ENCODE peak calls at places on chromosome 20, in six cellular contexts. N, M, F, V, A and B are unnamed samples.

GRCh38 chr20:46257887-46258286 is 50.4 kb downstream of the CDH22 start:
- DNase-seq in N (no peak), M (no peak), F (no peak), V (no peak), A (no peak), B (no peak)

GRCh38 chr20:38125157-38126056 is 39.7 kb downstream of the TGM2 start:
- DNase-seq in N (peak; percentile 63), M (peak; percentile 78), F (peak; percentile 92), V (no peak), A (no peak), B (no peak)

GRCh38 chr20:51318058-51318960 is 224.2 kb downstream of the NFATC2 start:
- DNase-seq in N (peak; percentile 37), M (no peak), F (peak; percentile 58), V (peak; percentile 13), A (no peak), B (peak; percentile 83)

GRCh38 chr20:37348643-37349516 is 2.9 kb downstream of the SRC start:
- DNase-seq in N (no peak), M (peak; percentile 78), F (no peak), V (no peak), A (no peak), B (no peak)

GRCh38 chr20:9514461-9515210 is at the start of gene LAMP5:
- DNase-seq in N (no peak), M (no peak), F (peak; percentile 9), V (no peak), A (peak; percentile 11), B (peak; percentile 73)

GRCh38 chr20:14470231-14470894 is 133.0 kb upstream of the FLRT3 start:
- DNase-seq in N (peak; percentile 58), M (no peak), F (no peak), V (no peak), A (no peak), B (no peak)

GRCh38 chr20:63639093-63639860 is 12.4 kb upstream of the GMEB2 start:
- DNase-seq in N (no peak), M (no peak), F (no peak), V (peak; percentile 89), A (no peak), B (no peak)

GRCh38 chr20:40564997-40565680 is 123.9 kb downstream of the MAFB start:
- DNase-seq in N (peak; percentile 38), M (no peak), F (peak; percentile 86), V (no peak), A (peak; percentile 52), B (no peak)

GRCh38 chr20:51529027-51529749 is 13.3 kb downstream of the NFATC2 start:
- DNase-seq in N (no peak), M (no peak), F (peak; percentile 69), V (no peak), A (peak; percentile 87), B (no peak)

GRCh38 chr20:39534846-39535245 is 572.7 kb downstream of the DHX35 start:
- DNase-seq in N (no peak), M (no peak), F (no peak), V (no peak), A (no peak), B (no peak)

DNA sequence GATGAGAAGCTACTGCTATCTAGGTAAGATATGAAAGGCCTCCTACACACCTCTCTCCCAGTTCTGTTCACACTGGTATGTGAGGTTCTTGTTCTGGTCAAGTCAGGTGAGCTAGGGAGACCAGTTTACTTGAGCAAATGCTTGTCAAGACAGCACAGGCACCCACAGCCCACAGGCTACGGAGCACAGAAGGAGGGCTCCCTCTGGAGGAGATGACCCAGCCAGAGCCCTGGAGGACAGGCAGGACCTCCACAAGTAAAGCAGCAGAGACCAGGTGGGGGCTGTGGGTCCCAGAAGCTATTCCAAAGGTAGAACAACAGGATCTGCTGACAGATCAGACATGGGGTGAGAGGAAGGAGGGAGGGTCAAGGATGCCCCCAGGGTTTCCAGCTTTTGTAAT is 13.2 kb downstream of the MMP24OS start:
- DNase-seq in N (peak; percentile 88), M (no peak), F (no peak), V (no peak), A (no peak), B (peak; percentile 58)
- TF ChIP-seq CTCF in N (peak; percentile 59), M (no peak), F (peak; percentile 9), V (peak; percentile 27), A (peak; percentile 23), B (no peak)

DNA sequence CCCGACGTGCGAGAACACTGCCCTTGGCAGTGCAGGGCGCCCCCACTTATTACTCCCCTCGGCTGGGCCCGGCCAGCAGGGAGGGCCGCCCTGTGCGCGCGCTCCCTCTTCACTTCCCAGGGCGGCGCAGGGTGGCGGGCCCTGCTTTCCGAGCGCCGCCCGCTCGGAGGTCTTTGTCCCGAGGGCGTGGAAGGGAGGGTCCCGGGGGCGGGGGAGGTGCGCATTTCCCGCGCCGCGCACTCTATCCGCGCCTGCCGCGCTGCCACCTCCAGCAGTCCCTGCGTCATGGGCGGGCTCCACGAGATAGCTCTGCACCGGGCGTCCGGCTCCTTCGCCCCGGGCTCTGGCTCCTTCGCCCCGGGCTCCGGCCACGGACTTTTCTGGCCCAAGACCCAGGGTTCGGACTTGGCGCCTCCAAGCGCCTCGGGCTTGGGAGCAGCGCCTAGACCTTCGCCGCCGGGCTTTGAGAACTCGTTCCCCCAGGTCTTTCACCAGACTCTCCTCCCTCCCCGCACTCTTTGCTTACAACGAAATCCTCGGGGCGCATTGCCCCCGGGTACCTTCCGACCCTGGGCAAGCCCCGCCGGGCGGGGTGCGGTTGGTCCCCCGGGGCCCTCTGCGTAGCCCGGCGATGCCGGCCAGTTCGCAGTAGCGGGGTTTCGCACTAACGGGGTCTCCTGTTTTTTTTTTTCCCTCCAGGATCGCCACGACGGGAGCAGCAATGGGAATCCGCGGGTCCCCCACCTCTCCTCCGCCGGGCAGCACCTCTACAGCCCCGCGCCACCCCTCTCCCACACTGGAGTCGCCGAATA is 1.6 kb downstream of the TFAP2C start:
- DNase-seq in N (peak; percentile 50), M (no peak), F (no peak), V (no peak), A (peak; percentile 42), B (peak; percentile 44)
- TF ChIP-seq CTCF in N (peak; percentile 24), M (no peak), F (no peak), V (no peak), A (no peak), B (peak; percentile 52)

DNA sequence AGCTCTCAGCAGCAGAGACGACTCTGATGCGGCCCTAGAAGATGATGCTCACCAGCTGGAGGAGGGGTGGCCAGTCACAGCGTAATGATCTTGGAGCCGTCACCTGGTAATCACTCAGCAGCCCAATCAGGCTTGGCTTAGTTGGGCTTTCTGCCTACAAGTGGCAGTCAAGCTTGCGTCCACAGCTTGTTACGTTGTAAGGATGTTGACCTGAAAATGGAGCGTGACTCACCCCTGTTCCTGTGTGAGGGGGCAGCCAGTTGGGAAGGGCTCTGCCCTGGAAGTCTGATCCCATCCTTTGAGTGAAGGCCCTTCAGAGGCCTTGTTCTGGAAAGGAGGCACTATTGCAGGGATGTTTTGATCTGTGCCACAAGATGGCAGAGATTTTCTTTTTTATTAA is 49.8 kb downstream of the SPATA2 start:
- DNase-seq in N (no peak), M (peak; percentile 77), F (peak; percentile 45), V (no peak), A (peak; percentile 86), B (no peak)
- TF ChIP-seq CTCF in N (no peak), M (no peak), F (no peak), V (no peak), A (no peak), B (no peak)

DNA sequence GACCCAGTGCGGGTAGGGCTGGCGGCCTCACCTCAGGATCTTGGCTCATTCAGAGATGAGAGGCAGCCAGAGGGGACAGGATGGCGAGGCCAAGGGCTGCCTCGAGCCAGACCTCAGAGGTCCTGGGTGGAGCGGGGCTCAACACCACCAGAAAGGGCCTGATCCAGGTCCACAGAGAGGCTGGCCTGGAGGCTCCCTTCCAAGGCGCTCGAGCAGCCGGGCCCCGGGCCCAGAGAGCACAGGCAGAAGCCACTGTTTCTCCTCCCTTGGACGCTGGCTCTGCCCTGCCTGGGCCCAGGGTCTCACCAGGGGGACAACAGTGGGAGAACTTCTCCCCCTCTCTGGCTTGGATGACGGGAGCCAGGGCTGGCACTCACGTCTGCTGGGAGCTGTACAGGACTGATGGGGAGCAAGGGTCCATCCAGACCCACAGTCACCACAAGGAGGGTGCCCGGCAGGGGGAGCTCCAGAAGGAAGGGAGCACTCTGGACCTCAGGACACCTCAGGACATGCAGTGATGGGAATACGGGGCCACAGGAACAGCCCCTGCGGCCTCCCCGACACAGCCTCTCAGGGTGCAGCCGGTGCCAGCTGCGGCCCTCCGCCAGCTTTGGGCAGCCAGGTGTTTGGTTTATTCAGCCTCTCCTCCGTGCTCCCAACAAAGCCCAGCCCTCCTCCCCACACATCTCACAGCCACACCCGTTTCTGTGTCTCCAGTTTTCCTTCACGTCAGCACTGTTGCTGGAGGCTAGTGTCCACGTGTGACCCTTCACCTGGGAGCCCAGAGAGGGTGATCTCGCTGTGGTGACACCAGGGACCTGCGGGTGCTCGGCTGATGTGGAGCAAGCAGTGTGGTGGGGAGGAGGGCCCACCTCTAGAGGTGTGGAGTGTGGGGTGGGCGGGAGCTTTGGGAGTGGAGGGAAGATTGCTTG is 8.7 kb downstream of the RPS21 start:
- DNase-seq in N (no peak), M (no peak), F (no peak), V (no peak), A (no peak), B (no peak)
- TF ChIP-seq CTCF in N (peak; percentile 26), M (no peak), F (no peak), V (peak; percentile 70), A (no peak), B (no peak)

DNA sequence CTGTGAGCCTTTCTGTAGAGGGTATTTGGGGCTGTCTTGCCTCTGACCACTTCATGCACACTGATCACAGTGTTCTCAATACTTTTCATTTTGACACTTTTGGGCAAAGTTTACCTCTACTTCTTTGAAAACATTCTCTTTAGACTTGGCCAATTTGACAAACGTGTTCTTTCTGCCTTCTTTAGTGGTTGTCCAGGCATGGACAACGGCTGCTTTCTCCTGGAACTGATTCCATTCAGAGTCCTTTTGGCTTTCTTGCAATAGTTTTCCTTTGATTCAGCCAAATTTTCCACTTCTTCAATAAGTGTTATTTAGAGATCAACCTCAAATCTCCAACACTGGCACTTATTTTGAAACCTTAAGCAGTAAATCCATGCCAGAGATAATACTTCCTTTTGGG is 6.7 kb upstream of the CST9 start:
- DNase-seq in N (no peak), M (no peak), F (no peak), V (no peak), A (no peak), B (no peak)
- TF ChIP-seq CTCF in N (no peak), M (no peak), F (no peak), V (no peak), A (no peak), B (no peak)

GRCh38 chr20:1033751-1034419 is 31.8 kb upstream of the RSPO4 start:
- DNase-seq in N (no peak), M (no peak), F (no peak), V (peak; percentile 38), A (no peak), B (no peak)
- TF ChIP-seq CTCF in N (no peak), M (no peak), F (no peak), V (no peak), A (no peak), B (no peak)

DNA sequence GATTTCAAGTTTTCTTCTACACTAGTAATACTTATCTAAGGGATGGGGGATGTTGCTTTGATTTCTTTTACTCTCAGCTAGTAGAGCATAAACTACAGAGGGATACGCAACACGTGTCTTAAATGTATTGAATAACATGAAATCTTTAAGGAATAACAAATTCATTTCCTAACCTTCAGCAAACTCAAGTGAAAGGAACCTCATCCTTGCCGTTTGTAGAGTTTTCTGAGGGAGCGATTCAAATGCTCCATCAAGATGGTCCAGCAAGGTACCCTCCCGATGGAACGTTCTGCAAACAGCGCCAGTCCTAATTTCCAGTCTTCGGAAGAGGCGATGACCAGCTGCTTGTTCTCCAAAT is 95.4 kb upstream of the RIN2 start:
- DNase-seq in N (no peak), M (no peak), F (no peak), V (no peak), A (no peak), B (no peak)
- TF ChIP-seq CTCF in N (peak; percentile 20), M (no peak), F (no peak), V (no peak), A (no peak), B (peak; percentile 47)